ENCODE peak calls at places on chromosomes 11 and 22, in seven cellular contexts. N is esophagus muscularis mucosa; O is right cardiac atrium; H is activated CD4-positive, CD25-positive, alpha-beta regulatory T cell; W is H9; Z is activated CD4-positive, alpha-beta T cell treated with anti-CD3 and anti-CD28 coated beads, Interleukin-2, amount 50 U/mL, for 48 hours; V is brain microvascular endothelial cell. D is an unnamed sample.

GRCh38 chr11:17822021-17822781 is 87.6 kb downstream of the KCNC1 start:
- DNase-seq in W (no peak), Z (no peak), H (no peak), N (no peak), V (peak; percentile 39), O (peak; percentile 46), D (peak; percentile 53)

GRCh38 chr11:78038697-78039313 is 15.7 kb upstream of the KCTD14 start:
- DNase-seq in Z (no peak), W (no peak), H (no peak), N (no peak), V (no peak), O (no peak), D (no peak)

GRCh38 chr11:125062931-125063428 is at the start of gene SLC37A2:
- DNase-seq in V (peak; percentile 27), Z (peak; percentile 54), N (peak; percentile 92), H (peak; percentile 19), O (peak; percentile 79), W (peak; percentile 71), D (peak; percentile 83)

GRCh38 chr11:209275-210121 is 2.0 kb downstream of the RIC8A start:
- DNase-seq in N (no peak), V (no peak), Z (no peak), H (no peak), W (no peak), O (no peak), D (peak; percentile 43)

GRCh38 chr22:17269607-17270261 is 50.5 kb upstream of the ADA2 start:
- DNase-seq in N (no peak), H (no peak), Z (no peak), O (no peak), W (no peak), V (no peak), D (no peak)

GRCh38 chr22:25942126-25942988 is 200.4 kb downstream of the MYO18B start:
- DNase-seq in V (no peak), O (no peak), N (no peak), H (no peak), Z (no peak), W (no peak), D (no peak)

GRCh38 chr11:95078526-95078925 is 11.1 kb upstream of the ENDOD1 start:
- DNase-seq in Z (no peak), N (no peak), H (no peak), W (no peak), O (no peak), V (peak; percentile 50), D (no peak)

GRCh38 chr11:10982695-10983492 is 125.0 kb upstream of the ZBED5 start:
- DNase-seq in O (no peak), V (no peak), H (no peak), Z (no peak), W (no peak), N (no peak), D (no peak)

GRCh38 chr11:133012803-133013202 is 519.5 kb downstream of the OPCML start:
- DNase-seq in O (no peak), W (no peak), Z (no peak), V (no peak), H (no peak), N (no peak), D (no peak)

GRCh38 chr11:116958246-116958645 is 120.8 kb upstream of the APOA1 start:
- DNase-seq in W (no peak), N (no peak), H (no peak), V (no peak), Z (no peak), O (no peak), D (no peak)

D was measured in Right ventricle myocardium superior.